ENCODE peak calls at places on chromosomes 16 and 17, in four cellular contexts. One of them, this sample, is unnamed.

GRCh38 chr16:89039756-89040155 is 53.9 kb upstream of the ACSF3 start:
- DNase-seq in GM23338: no peak
- DNase-seq in body of pancreas: no peak
- DNase-seq in MM.1S: no peak
- DNase-seq in this sample: no peak

GRCh38 chr16:84503751-84504395 is 586 bp downstream of the MEAK7 start:
- DNase-seq in GM23338: no peak
- DNase-seq in body of pancreas: peak
- DNase-seq in MM.1S: no peak
- DNase-seq in this sample: no peak

GRCh38 chr17:19883537-19884215 is 15.9 kb upstream of the ULK2 start:
- DNase-seq in GM23338: no peak
- DNase-seq in body of pancreas: no peak
- DNase-seq in MM.1S: no peak
- DNase-seq in this sample: no peak

GRCh38 chr17:48093341-48094045 is 7.8 kb downstream of the CBX1 start:
- DNase-seq in GM23338: no peak
- DNase-seq in body of pancreas: no peak
- DNase-seq in MM.1S: no peak
- DNase-seq in this sample: peak

GRCh38 chr17:41540921-41541625 is 13.0 kb upstream of the KRT19 start:
- DNase-seq in GM23338: no peak
- DNase-seq in body of pancreas: no peak
- DNase-seq in MM.1S: no peak
- DNase-seq in this sample: no peak

GRCh38 chr17:55726440-55726839 is 3.8 kb upstream of the TMEM100 start:
- DNase-seq in GM23338: no peak
- DNase-seq in body of pancreas: no peak
- DNase-seq in MM.1S: no peak
- DNase-seq in this sample: peak

GRCh38 chr17:34126965-34127364 is 128.1 kb upstream of the CCL2 start:
- DNase-seq in GM23338: no peak
- DNase-seq in body of pancreas: no peak
- DNase-seq in MM.1S: no peak
- DNase-seq in this sample: no peak

GRCh38 chr17:9729034-9729650 is 62.2 kb downstream of the DHRS7C start:
- DNase-seq in GM23338: peak
- DNase-seq in body of pancreas: no peak
- DNase-seq in MM.1S: peak
- DNase-seq in this sample: no peak

GRCh38 chr17:61168506-61168905 is 231.1 kb upstream of the TBX2 start:
- DNase-seq in GM23338: no peak
- DNase-seq in body of pancreas: no peak
- DNase-seq in MM.1S: no peak
- DNase-seq in this sample: no peak

GRCh38 chr16:23149267-23149992 is at the start of gene USP31:
- DNase-seq in GM23338: peak
- DNase-seq in body of pancreas: peak
- DNase-seq in MM.1S: peak
- DNase-seq in this sample: peak

GRCh38 chr17:42522798-42523278 is 13.2 kb upstream of the NAGLU start:
- DNase-seq in GM23338: no peak
- DNase-seq in body of pancreas: no peak
- DNase-seq in MM.1S: no peak
- DNase-seq in this sample: no peak

GRCh38 chr17:79073016-79073705 is 1.5 kb upstream of the ENGASE start:
- DNase-seq in GM23338: no peak
- DNase-seq in body of pancreas: no peak
- DNase-seq in MM.1S: no peak
- DNase-seq in this sample: no peak

GRCh38 chr17:16820161-16820877 is 130.3 kb downstream of the CCDC144A start:
- DNase-seq in GM23338: no peak
- DNase-seq in body of pancreas: no peak
- DNase-seq in MM.1S: no peak
- DNase-seq in this sample: peak

GRCh38 chr16:72561-73537 is at the start of gene RHBDF1:
- DNase-seq in GM23338: peak
- DNase-seq in body of pancreas: peak
- DNase-seq in MM.1S: peak
- DNase-seq in this sample: peak

GRCh38 chr17:17888371-17888770 is 51.6 kb upstream of the SREBF1 start:
- DNase-seq in GM23338: no peak
- DNase-seq in body of pancreas: no peak
- DNase-seq in MM.1S: no peak
- DNase-seq in this sample: no peak

GRCh38 chr16:1494711-1495110 is 1.6 kb downstream of the TELO2 start:
- DNase-seq in GM23338: no peak
- DNase-seq in body of pancreas: no peak
- DNase-seq in MM.1S: no peak
- DNase-seq in this sample: no peak
- H3K4me3 ChIP-seq in GM23338: peak
- H3K4me3 ChIP-seq in body of pancreas: no peak
- H3K4me3 ChIP-seq in MM.1S: no peak
- H3K4me3 ChIP-seq in this sample: no peak

GRCh38 chr17:69637399-69638165 is 223.1 kb downstream of the MAP2K6 start:
- DNase-seq in GM23338: no peak
- DNase-seq in body of pancreas: no peak
- DNase-seq in MM.1S: no peak
- DNase-seq in this sample: no peak
- H3K4me3 ChIP-seq in GM23338: no peak
- H3K4me3 ChIP-seq in body of pancreas: no peak
- H3K4me3 ChIP-seq in MM.1S: no peak
- H3K4me3 ChIP-seq in this sample: no peak

GRCh38 chr17:50268040-50268439 is 6.2 kb upstream of the TMEM92 start:
- DNase-seq in GM23338: no peak
- DNase-seq in body of pancreas: no peak
- DNase-seq in MM.1S: no peak
- DNase-seq in this sample: no peak

GRCh38 chr17:50266384-50267073 is 7.7 kb upstream of the TMEM92 start:
- DNase-seq in GM23338: no peak
- DNase-seq in body of pancreas: peak
- DNase-seq in MM.1S: no peak
- DNase-seq in this sample: peak

GRCh38 chr17:50268632-50269287 is 5.5 kb upstream of the TMEM92 start:
- DNase-seq in GM23338: no peak
- DNase-seq in body of pancreas: no peak
- DNase-seq in MM.1S: no peak
- DNase-seq in this sample: peak

GRCh38 chr17:50265690-50266306 is 8.5 kb upstream of the TMEM92 start:
- DNase-seq in GM23338: no peak
- DNase-seq in body of pancreas: no peak
- DNase-seq in MM.1S: no peak
- DNase-seq in this sample: peak

DNA sequence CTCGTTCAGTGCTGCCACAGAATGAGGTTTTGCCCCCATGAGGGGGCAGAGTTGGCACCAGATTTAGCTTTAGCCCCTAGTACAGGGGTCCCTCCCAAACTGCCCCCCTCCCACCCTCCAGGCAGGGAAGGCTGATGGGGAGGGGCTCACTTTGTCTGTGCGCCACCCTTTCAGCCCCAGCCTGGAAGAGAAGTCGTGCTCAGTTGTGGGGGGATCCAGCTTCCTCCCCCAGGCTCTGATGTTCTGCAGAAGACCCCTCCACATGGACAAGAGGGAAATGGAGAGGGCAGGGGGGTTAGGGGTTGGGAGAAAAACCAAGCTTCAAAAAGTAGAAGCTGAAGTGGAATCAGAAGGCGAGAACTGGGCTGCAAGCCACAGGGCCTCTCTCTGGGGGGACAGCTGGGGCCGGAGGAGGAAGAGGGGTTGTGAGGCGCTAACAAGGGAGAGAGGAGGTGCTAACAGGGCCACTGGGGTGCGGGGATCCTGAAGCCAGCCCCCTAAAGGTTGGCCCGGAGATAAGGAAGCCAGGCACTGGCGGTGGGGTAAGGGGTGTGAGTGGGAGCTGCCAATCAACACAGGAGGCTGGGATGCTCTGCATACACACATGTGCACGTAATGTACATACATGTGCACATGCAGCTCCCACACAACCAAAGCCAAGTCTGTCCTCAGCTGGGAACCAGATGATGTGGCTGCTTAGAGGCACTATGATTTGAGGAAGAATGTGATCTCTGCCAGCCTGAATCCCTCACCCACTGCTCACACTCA is 7.0 kb upstream of the TMEM92 start:
- DNase-seq in GM23338: no peak
- DNase-seq in body of pancreas: no peak
- DNase-seq in MM.1S: no peak
- DNase-seq in this sample: peak
- H3K4me3 ChIP-seq in GM23338: no peak
- H3K4me3 ChIP-seq in body of pancreas: no peak
- H3K4me3 ChIP-seq in MM.1S: no peak
- H3K4me3 ChIP-seq in this sample: no peak

GRCh38 chr16:10605636-10606035 is 25.2 kb upstream of the EMP2 start:
- DNase-seq in GM23338: no peak
- DNase-seq in body of pancreas: no peak
- DNase-seq in MM.1S: no peak
- DNase-seq in this sample: no peak
- H3K4me3 ChIP-seq in GM23338: no peak
- H3K4me3 ChIP-seq in body of pancreas: no peak
- H3K4me3 ChIP-seq in MM.1S: no peak
- H3K4me3 ChIP-seq in this sample: no peak

DNA sequence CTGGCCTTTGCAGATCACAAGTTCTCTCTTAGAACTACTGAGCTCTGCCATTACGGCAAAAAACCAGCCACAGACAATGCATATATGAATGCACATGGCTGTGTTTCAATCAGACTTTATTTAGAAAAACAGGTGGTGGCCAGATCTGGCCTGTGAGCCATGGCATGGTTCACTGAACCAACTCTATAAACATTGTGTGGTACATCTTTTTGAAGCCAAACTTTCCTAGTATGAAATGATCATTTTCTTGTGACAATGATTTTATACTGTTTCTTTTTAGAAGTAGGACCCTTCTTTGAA is 65.9 kb upstream of the AMZ2 start:
- DNase-seq in GM23338: no peak
- DNase-seq in body of pancreas: no peak
- DNase-seq in MM.1S: no peak
- DNase-seq in this sample: no peak
- H3K4me3 ChIP-seq in GM23338: no peak
- H3K4me3 ChIP-seq in body of pancreas: no peak
- H3K4me3 ChIP-seq in MM.1S: no peak
- H3K4me3 ChIP-seq in this sample: no peak

GRCh38 chr16:11241480-11242204 is 14.4 kb downstream of the SOCS1 start:
- DNase-seq in GM23338: no peak
- DNase-seq in body of pancreas: no peak
- DNase-seq in MM.1S: no peak
- DNase-seq in this sample: no peak

GRCh38 chr16:11240636-11241473 is 15.1 kb downstream of the SOCS1 start:
- DNase-seq in GM23338: peak
- DNase-seq in body of pancreas: no peak
- DNase-seq in MM.1S: peak
- DNase-seq in this sample: no peak

GRCh38 chr16:11242658-11243057 is 13.3 kb downstream of the SOCS1 start:
- DNase-seq in GM23338: no peak
- DNase-seq in body of pancreas: no peak
- DNase-seq in MM.1S: no peak
- DNase-seq in this sample: no peak

GRCh38 chr16:11238272-11239202 is 17.5 kb downstream of the SOCS1 start:
- DNase-seq in GM23338: peak
- DNase-seq in body of pancreas: no peak
- DNase-seq in MM.1S: no peak
- DNase-seq in this sample: no peak

GRCh38 chr16:11239644-11240632 is 16.1 kb downstream of the SOCS1 start:
- DNase-seq in GM23338: no peak
- DNase-seq in body of pancreas: no peak
- DNase-seq in MM.1S: no peak
- DNase-seq in this sample: no peak
- H3K4me3 ChIP-seq in GM23338: no peak
- H3K4me3 ChIP-seq in body of pancreas: no peak
- H3K4me3 ChIP-seq in MM.1S: no peak
- H3K4me3 ChIP-seq in this sample: no peak

This sample was measured in colonic mucosa.